ENCODE peak calls at places on chromosome 10, in four cellular contexts. D is HepG2, X is K562, K is IMR-90. I is an unnamed sample.
A peak's percentile ranks its signal among the peaks of the same experiment; 100 is the strongest.

GRCh38 chr10:33123680-33124079 is 165.7 kb upstream of the ITGB1 start:
- DNase-seq in X (no peak), D (no peak), K (no peak), I (no peak)

GRCh38 chr10:89171996-89172395 is 35.1 kb downstream of the CH25H start:
- DNase-seq in X (no peak), D (no peak), K (peak; percentile 24), I (no peak)

GRCh38 chr10:17109475-17110207 is 20.0 kb downstream of the CUBN start:
- DNase-seq in X (peak; percentile 20), D (no peak), K (peak; percentile 85), I (peak; percentile 25)

GRCh38 chr10:43461950-43462349 is 25.0 kb downstream of the ZNF487 start:
- DNase-seq in D (peak; percentile 84), X (peak; percentile 91), K (peak; percentile 85), I (peak; percentile 55)

GRCh38 chr10:13672505-13672904 is 85.7 kb downstream of the PRPF18 start:
- DNase-seq in X (no peak), K (no peak), D (no peak), I (no peak)

GRCh38 chr10:110563132-110563531 is 4.4 kb upstream of the SMC3 start:
- DNase-seq in K (no peak), D (no peak), X (peak; percentile 24), I (no peak)

GRCh38 chr10:71970331-71970730 is 6.1 kb downstream of the CHST3 start:
- DNase-seq in D (no peak), X (peak; percentile 75), K (no peak), I (peak; percentile 79)

GRCh38 chr10:43939389-43939938 is 290.8 kb upstream of the ZNF32 start:
- DNase-seq in K (no peak), D (no peak), X (no peak), I (no peak)

GRCh38 chr10:62640386-62640785 is 164.1 kb upstream of the ADO start:
- DNase-seq in K (peak; percentile 57), X (no peak), D (no peak), I (no peak)

GRCh38 chr10:72270607-72271281 is 3.0 kb upstream of the DDIT4 start:
- DNase-seq in D (no peak), K (no peak), X (no peak), I (no peak)

GRCh38 chr10:127145173-127145572 is 51.2 kb downstream of the INSYN2A start:
- DNase-seq in X (no peak), K (peak; percentile 91), D (no peak), I (peak; percentile 49)

GRCh38 chr10:129690248-129691070 is 223.4 kb downstream of the MGMT start:
- DNase-seq in K (no peak), D (no peak), X (no peak), I (no peak)

GRCh38 chr10:111083222-111084095 is 6.6 kb downstream of the ADRA2A start:
- DNase-seq in D (no peak), X (no peak), K (no peak), I (no peak)

GRCh38 chr10:119541459-119542356 is 811 bp downstream of the RGS10 start:
- DNase-seq in X (peak; percentile 37), D (no peak), K (no peak), I (no peak)

GRCh38 chr10:30093303-30093967 is 34.0 kb upstream of the JCAD start:
- DNase-seq in D (peak; percentile 10), K (no peak), X (no peak), I (no peak)

GRCh38 chr10:51031995-51032394 is 42.3 kb upstream of the PRKG1 start:
- DNase-seq in D (no peak), X (no peak), K (no peak), I (no peak)

GRCh38 chr10:29949411-29950011 is 109.9 kb downstream of the JCAD start:
- DNase-seq in X (no peak), D (no peak), K (peak; percentile 98), I (no peak)

GRCh38 chr10:4278161-4278560 is 493.2 kb upstream of the KLF6 start:
- DNase-seq in K (no peak), X (no peak), D (no peak), I (no peak)

GRCh38 chr10:4279649-4280048 is 494.6 kb upstream of the KLF6 start:
- DNase-seq in X (no peak), D (no peak), K (peak; percentile 46), I (no peak)

GRCh38 chr10:4282496-4282895 is 497.5 kb upstream of the KLF6 start:
- DNase-seq in D (no peak), X (no peak), K (no peak), I (no peak)

GRCh38 chr10:4281207-4281825 is 496.3 kb upstream of the KLF6 start:
- DNase-seq in D (no peak), K (no peak), X (no peak), I (no peak)

DNA sequence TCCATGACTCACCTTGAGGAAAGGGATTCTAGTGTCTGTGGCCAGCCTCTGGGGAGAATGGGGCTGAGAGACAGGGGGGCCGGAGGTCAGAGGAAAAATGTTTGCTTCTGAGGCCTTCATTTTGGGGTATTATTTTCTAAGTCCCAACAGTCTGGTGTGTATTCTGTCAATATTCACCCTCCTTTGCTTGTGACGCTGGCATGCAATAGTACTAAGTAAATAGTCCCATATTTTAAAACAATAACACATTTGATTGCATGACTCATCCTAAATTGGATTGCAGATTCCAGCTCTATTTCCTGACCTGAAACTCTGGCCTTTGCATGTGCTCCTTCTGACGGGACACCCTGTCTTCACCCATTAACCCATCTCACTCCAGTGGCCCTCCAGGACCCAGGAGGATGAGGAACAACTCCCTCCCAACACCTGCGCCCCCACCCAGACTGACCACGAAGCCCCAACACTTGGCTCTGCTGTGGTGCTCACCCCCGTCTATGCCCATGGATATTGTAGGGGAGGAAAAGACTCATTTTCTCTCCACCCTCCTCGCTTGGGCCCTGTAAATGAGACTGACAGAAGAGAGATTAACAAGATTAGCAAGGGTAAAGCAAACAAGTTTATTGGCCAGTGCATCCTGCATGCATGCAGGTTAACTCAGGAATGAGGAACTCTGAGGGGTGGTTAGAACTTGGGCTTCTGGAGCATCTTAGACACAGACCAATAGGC is 495.6 kb upstream of the KLF6 start:
- DNase-seq in X (no peak), D (no peak), K (peak; percentile 63), I (no peak)
- TF ChIP-seq MAZ in X (no peak), D (no peak), K (no peak), I (no peak)

GRCh38 chr10:101285093-101285463 is 55.8 kb upstream of the LBX1 start:
- DNase-seq in X (no peak), D (no peak), K (no peak), I (no peak)

GRCh38 chr10:101280511-101280910 is 51.2 kb upstream of the LBX1 start:
- DNase-seq in K (no peak), D (no peak), X (no peak), I (no peak)

GRCh38 chr10:101284171-101285092 is 55.2 kb upstream of the LBX1 start:
- DNase-seq in K (no peak), D (no peak), X (no peak), I (no peak)

GRCh38 chr10:101283762-101284161 is 54.5 kb upstream of the LBX1 start:
- DNase-seq in D (no peak), K (no peak), X (no peak), I (no peak)

GRCh38 chr10:101282937-101283336 is 53.7 kb upstream of the LBX1 start:
- DNase-seq in D (no peak), X (no peak), K (no peak), I (no peak)
- TF ChIP-seq MAZ in D (no peak), X (no peak), K (no peak), I (no peak)

DNA sequence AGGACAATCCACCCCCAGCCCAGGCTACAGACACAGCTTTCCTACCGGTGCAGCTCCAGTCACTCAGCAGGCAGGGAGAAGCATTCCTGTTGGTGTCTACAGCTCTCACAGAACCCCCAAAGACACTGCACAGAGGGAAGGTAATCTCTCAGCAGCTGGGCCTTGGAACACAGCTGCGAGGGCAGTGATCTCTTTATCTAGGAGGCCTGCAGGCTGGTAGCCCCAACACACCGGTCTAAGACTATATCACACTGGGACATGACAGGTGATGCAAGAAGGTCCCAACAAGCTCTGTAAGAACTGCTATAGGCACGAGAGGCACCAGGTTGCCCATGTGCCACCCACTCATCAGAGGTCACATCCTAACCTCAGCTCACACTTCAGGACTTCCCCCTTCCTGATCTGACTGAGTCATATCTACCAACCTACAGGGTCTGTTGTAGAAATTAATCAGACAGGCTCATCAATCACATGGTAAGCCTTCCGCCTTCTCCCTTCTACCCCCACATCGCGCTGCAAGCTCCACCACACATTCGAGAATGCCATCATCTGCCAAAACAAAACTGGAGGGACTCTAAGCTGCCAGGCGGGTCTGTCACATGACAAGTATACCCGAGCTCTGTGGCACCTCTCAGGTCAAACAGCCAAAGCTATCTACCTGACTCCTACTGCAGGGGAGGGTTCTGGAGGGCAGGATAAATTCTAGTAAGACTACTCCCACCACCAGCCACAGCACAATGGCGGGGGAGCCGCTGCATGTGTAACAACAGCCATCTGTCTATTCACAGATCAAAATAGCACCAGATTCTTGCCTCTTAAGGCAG is 26.1 kb downstream of the FAM53B start:
- DNase-seq in K (no peak), D (no peak), X (peak; percentile 85), I (no peak)
- TF ChIP-seq MAZ in K (no peak), D (no peak), X (no peak), I (no peak)

GRCh38 chr10:11225935-11226334 is 208.3 kb downstream of the CELF2 start:
- DNase-seq in K (no peak), D (no peak), X (peak; percentile 52), I (no peak)
- TF ChIP-seq MAZ in K (no peak), D (no peak), X (no peak), I (no peak)

DNA sequence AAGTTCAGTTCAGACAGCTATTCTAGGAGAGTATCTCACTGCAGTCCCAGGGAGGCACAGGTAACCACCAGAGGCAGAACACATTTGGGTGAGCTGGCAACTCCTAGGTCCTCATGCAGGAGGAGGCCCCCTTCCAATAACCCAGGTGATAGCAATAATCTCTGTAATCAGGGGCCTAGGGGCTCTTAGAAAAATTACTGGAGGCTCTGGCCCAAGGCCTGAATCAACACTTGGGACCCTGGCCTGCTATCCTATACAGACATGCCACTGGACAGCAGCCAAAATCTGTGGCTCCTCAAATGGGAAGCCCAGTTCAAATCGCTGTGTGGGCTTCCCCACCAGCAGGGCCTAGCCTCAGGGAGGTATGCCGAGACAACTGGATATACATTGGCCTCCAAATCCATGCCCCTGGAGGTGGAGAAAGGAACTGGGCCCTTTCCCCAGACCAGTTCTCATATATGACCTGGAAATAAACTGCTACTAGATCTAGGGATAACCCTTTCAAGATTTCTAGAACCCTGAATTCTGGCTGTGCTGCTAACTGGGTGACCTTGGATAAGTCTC is 1.6 kb downstream of the AVPI1 start:
- DNase-seq in X (peak; percentile 62), K (peak; percentile 58), D (peak; percentile 87), I (peak; percentile 76)
- TF ChIP-seq MAZ in X (no peak), K (no peak), D (no peak), I (no peak)

DNA sequence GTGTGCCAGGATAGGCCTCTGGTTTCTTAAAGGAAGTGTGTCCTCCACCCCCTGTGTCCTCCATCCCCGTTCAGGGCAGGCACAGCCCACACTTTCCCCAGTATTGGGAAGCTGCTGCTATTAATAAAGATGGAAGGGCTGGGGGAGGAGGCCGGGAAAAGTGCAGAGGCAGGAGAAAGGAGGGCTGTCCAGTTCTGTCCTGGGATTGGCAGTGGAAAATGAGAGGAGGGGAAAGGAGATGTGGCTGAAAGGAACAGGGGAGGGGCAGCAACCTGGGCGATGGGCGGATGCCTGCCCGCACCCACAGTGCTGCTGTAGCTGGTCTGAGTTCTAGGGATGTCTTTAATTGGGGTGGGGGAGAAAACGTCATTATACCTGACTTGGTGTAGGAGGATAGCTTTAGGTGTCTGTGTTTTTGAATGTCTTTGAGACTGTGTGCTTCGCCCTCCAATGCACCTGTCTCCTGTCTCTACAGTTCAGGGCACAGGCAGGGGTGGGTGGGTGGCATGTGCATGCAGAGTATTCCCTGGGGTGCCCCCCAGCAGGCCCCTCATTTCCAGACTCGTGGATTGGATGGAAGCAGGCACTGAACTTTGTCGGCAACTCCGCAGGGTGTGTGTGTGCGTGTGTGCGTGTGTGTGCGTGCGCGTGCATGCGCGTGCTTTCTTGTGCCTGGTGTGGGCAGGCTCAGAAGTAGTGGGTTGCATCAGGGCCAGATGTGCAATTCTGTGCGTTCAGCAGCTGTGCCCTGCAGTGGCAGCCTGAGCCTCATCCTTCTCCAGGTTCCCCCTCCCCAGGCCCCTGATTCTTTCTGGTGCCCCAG is 2.5 kb downstream of the TRIM8 start:
- DNase-seq in X (no peak), K (peak; percentile 55), D (no peak), I (peak; percentile 43)
- TF ChIP-seq MAZ in X (no peak), K (no peak), D (no peak), I (no peak)

I was measured in A549.